ENCODE peak calls at places on chromosomes 6 and 20, in seven cellular contexts. Q is adrenal gland, O is astrocyte, G is neural progenitor cell, A is vagina, C is Peyer's patch, W is GM23338. B is an unnamed sample.

GRCh38 chr6:5706094-5707033 is 300.4 kb downstream of the NRN1 start:
- DNase-seq in Q (no peak), G (no peak), C (no peak), O (no peak), W (no peak), A (no peak), B (no peak)

GRCh38 chr6:155528982-155529453 is 73.4 kb upstream of the NOX3 start:
- DNase-seq in G (no peak), C (no peak), W (no peak), A (no peak), Q (peak; percentile 74), O (peak; percentile 90), B (no peak)

GRCh38 chr20:3371757-3372156 is 35.7 kb downstream of the DNAAF9 start:
- DNase-seq in Q (no peak), O (no peak), W (no peak), A (no peak), C (no peak), G (no peak), B (no peak)

GRCh38 chr6:168194732-168195565 is 115.9 kb upstream of the FRMD1 start:
- DNase-seq in G (no peak), O (no peak), Q (no peak), C (peak; percentile 32), W (no peak), A (no peak), B (peak; percentile 65)

GRCh38 chr6:45677381-45677992 is 299.8 kb upstream of the SUPT3H start:
- DNase-seq in A (peak; percentile 65), G (no peak), W (no peak), Q (peak; percentile 16), C (no peak), O (peak; percentile 64), B (no peak)

GRCh38 chr6:150672792-150673191 is 73.1 kb downstream of the PLEKHG1 start:
- DNase-seq in W (no peak), C (no peak), Q (no peak), G (no peak), O (no peak), A (no peak), B (no peak)

GRCh38 chr6:72182337-72183246 is 296.2 kb downstream of the RIMS1 start:
- DNase-seq in A (no peak), W (peak; percentile 82), G (peak; percentile 85), Q (peak; percentile 8), O (peak; percentile 40), C (peak; percentile 57), B (no peak)

GRCh38 chr6:30720738-30721197 is 616 bp downstream of the TUBB start:
- DNase-seq in C (peak; percentile 79), W (peak; percentile 77), G (peak; percentile 87), O (no peak), Q (peak; percentile 83), A (no peak), B (peak; percentile 85)

GRCh38 chr6:12791371-12791770 is 74.8 kb downstream of the PHACTR1 start:
- DNase-seq in C (no peak), Q (no peak), A (no peak), G (no peak), W (no peak), O (peak; percentile 10), B (no peak)

GRCh38 chr6:134930463-134930862 is 19.4 kb downstream of the ALDH8A1 start:
- DNase-seq in G (no peak), A (no peak), O (no peak), Q (no peak), C (no peak), W (no peak), B (no peak)

GRCh38 chr6:39339111-39339510 is 16.6 kb upstream of the KCNK16 start:
- DNase-seq in Q (no peak), C (no peak), G (no peak), W (no peak), A (no peak), O (no peak), B (no peak)

GRCh38 chr6:42929928-42930360 is 664 bp downstream of the CNPY3 start:
- DNase-seq in Q (peak; percentile 35), A (no peak), G (no peak), C (no peak), W (no peak), O (peak; percentile 71), B (no peak)

GRCh38 chr20:19588731-19589130 is 169.3 kb upstream of the RIN2 start:
- DNase-seq in A (no peak), G (no peak), Q (no peak), O (no peak), W (no peak), C (no peak), B (peak; percentile 61)

GRCh38 chr6:144953552-144954240 is 668.6 kb downstream of the UTRN start:
- DNase-seq in Q (no peak), O (peak; percentile 90), C (no peak), A (no peak), G (no peak), W (no peak), B (no peak)

GRCh38 chr6:53728570-53729194 is 63.1 kb upstream of the KLHL31 start:
- DNase-seq in Q (peak; percentile 46), G (peak; percentile 66), A (no peak), C (no peak), W (peak; percentile 79), O (no peak), B (no peak)

GRCh38 chr6:141056945-141057635 is 1075.6 kb upstream of the GJE1 start:
- DNase-seq in C (no peak), G (no peak), A (no peak), O (peak; percentile 47), Q (no peak), W (no peak), B (no peak)

GRCh38 chr6:27091661-27092315 is 155.7 kb upstream of the PRSS16 start:
- DNase-seq in C (no peak), O (peak; percentile 94), A (no peak), G (peak; percentile 58), Q (no peak), W (peak; percentile 54), B (no peak)

GRCh38 chr6:81561071-81561564 is 191.4 kb downstream of the TENT5A start:
- DNase-seq in Q (no peak), O (peak; percentile 51), W (no peak), C (no peak), A (no peak), G (no peak), B (no peak)

DNA sequence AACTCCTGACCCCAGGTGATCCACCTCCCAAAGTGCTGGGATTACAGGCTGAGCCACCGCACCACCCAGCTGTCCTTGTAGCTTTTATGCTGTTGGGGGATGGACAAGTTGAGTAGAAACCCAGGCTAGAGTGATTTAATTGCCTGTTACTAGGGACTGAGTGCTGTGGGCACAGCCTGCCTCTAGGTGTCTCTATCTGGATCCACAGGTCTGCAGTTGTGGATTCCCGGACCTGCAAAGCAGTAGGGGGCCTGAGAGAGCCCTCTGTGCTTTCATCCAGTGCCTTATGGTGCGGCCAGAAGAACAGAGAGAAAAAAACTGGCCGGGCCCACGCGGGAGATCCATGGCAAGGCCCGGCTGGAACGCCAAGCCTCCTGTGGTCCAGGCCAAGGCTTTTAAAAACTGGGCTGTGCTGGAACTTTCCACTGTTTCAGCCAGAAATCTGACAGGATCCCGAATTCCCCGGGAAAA is 5.1 kb downstream of the SIRPA start:
- DNase-seq in Q (peak; percentile 62), O (peak; percentile 69), W (peak; percentile 93), G (peak; percentile 84), A (no peak), C (no peak), B (no peak)
- H3K27ac ChIP-seq in Q (peak overlapping the region; percentile 52), O (no peak overlapping the region), W (no peak overlapping the region), G (no peak overlapping the region), A (peak overlapping the region; percentile 66), C (no peak overlapping the region), B (peak overlapping the region; percentile 20)

DNA sequence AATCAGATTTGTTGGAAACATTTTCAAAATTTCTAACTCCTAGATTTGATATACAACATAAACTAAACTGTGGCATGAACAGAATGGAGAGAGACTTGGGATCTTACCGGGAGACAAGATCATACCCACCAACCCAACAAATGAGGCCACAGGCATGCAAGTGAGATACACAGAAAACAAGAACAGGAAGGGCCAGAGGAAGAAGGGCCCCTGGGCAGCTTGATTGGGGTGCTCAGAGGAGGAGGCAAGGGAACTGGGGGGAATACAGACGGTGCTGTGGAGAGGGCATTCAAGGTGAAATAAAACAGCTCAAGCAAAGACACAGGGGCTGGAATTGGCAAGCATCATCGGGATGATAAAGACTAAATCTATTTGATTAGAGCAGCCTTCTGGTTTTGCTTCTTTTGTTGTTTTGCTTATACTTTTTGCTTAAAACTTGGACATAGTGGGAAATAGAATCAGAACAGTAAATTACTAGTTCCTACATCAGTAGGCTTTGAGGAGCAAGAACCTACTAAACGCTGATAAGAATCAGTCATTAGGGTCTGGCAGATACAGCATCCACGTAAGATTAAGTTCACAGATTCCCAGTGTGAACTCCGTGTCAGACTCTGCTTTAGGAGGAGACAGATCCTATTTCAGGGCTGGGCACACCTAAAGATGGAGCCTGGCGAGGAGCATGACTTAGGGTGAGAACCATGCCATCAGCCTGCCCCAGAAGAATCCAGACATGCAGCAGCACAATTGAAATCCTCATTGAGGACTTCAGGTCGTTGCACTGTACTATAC is 3.5 kb upstream of the RAMACL start:
- DNase-seq in C (no peak), W (no peak), O (no peak), Q (no peak), G (no peak), A (no peak), B (no peak)
- H3K4me3 ChIP-seq in C (no peak overlapping the region), W (no peak overlapping the region), O (no peak overlapping the region), Q (no peak overlapping the region), G (no peak overlapping the region), A (no peak overlapping the region), B (no peak overlapping the region)

DNA sequence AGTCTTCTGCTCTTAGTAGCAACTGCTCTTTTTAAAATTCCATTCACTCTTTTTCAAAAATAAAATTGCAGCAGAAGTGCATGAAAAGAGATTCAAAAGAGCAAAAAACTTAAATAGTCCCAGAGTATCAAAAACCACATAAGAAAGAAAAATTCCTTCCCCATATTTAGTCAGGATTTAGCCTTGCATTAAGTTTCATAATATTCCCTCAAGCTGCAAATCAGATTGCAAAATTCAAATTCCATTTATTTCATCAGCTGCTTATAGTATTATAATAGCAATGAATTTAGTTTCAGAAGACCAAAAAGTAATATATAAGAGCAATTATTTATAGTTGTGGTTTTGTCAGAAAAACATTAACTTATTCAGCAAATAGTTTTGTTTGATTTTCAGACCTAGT is 164.2 kb upstream of the STXBP5 start:
- DNase-seq in A (no peak), C (no peak), W (no peak), G (no peak), Q (no peak), O (no peak), B (no peak)
- H3K27ac ChIP-seq in A (no peak overlapping the region), C (no peak overlapping the region), W (no peak overlapping the region), G (no peak overlapping the region), Q (no peak overlapping the region), O (no peak overlapping the region), B (no peak overlapping the region)

GRCh38 chr6:108114861-108115597 is 40.5 kb upstream of the OSTM1 start:
- DNase-seq in Q (peak; percentile 71), O (peak; percentile 76), A (no peak), W (peak; percentile 87), G (peak; percentile 89), C (peak; percentile 54), B (no peak)

GRCh38 chr6:108116781-108117426 is 42.4 kb upstream of the OSTM1 start:
- DNase-seq in W (peak; percentile 55), C (no peak), O (no peak), Q (peak; percentile 8), G (peak; percentile 58), A (no peak), B (no peak)

GRCh38 chr6:108116424-108116780 is 41.9 kb upstream of the OSTM1 start:
- DNase-seq in C (no peak), G (no peak), Q (no peak), W (no peak), A (no peak), O (no peak), B (no peak)

GRCh38 chr6:108115598-108116058 is 41.1 kb upstream of the OSTM1 start:
- DNase-seq in O (no peak), A (no peak), C (peak; percentile 66), G (peak; percentile 69), W (peak; percentile 80), Q (peak; percentile 40), B (no peak)

GRCh38 chr6:108113557-108114519 is 39.3 kb upstream of the OSTM1 start:
- DNase-seq in C (peak; percentile 50), A (no peak), W (peak; percentile 86), Q (peak; percentile 34), O (peak; percentile 23), G (peak; percentile 76), B (no peak)
- H3K4me3 ChIP-seq in C (no peak overlapping the region), A (no peak overlapping the region), W (peak overlapping the region; percentile 55), Q (no peak overlapping the region), O (peak overlapping the region; percentile 48), G (peak overlapping the region; percentile 18), B (peak overlapping the region; percentile 65)